ENCODE peak calls at places on chromosome 22, in seven cellular contexts. X is bronchial epithelial cell; F is stimulated activated CD8-positive, alpha-beta memory T cell treated with anti-CD3 and anti-CD28 coated beads, Interleukin-4, amount 100 ng/mL, for 4 hours; P is AG08395; B is cerebellum; Y is central memory CD4-positive, alpha-beta T cell; C is AG10803. N is an unnamed sample.

GRCh38 chr22:37222440-37222971 is 10.2 kb upstream of the SSTR3 start:
- DNase-seq in B (no peak), F (no peak), X (no peak), Y (peak), C (no peak), P (no peak), N (no peak)

GRCh38 chr22:29408925-29409324 is 20.6 kb upstream of the AP1B1 start:
- DNase-seq in C (no peak), Y (no peak), F (no peak), B (no peak), P (no peak), X (peak), N (no peak)

GRCh38 chr22:16601437-16602223 is 9.0 kb upstream of the CCT8L2 start:
- DNase-seq in X (no peak), Y (no peak), C (no peak), B (no peak), P (no peak), F (no peak), N (peak)

GRCh38 chr22:44440224-44441160 is 57.5 kb downstream of the RTL6 start:
- DNase-seq in F (no peak), B (no peak), X (no peak), C (no peak), Y (no peak), P (no peak), N (no peak)

GRCh38 chr22:40008726-40009125 is 14.0 kb downstream of the FAM83F start:
- DNase-seq in P (peak), Y (no peak), B (no peak), C (no peak), X (no peak), F (no peak), N (no peak)

GRCh38 chr22:17115927-17116326 is 5.2 kb downstream of the TMEM121B start:
- DNase-seq in Y (no peak), B (no peak), C (no peak), X (no peak), F (no peak), P (no peak), N (no peak)

GRCh38 chr22:47275479-47276218 is 513.2 kb downstream of the TBC1D22A start:
- DNase-seq in F (no peak), C (no peak), Y (no peak), P (no peak), B (no peak), X (no peak), N (no peak)

GRCh38 chr22:46674367-46674781 is 54.2 kb downstream of the GRAMD4 start:
- DNase-seq in B (no peak), P (peak), C (no peak), F (peak), X (no peak), Y (peak), N (no peak)

GRCh38 chr22:49161002-49161850 is 666.4 kb downstream of the BRD1 start:
- DNase-seq in B (no peak), Y (no peak), C (no peak), X (no peak), P (no peak), F (no peak), N (no peak)

GRCh38 chr22:44916281-44917231 is 93.2 kb downstream of the PHF21B start:
- DNase-seq in F (no peak), X (no peak), C (no peak), Y (no peak), P (no peak), B (no peak), N (no peak)

GRCh38 chr22:25919452-25919851 is 177.5 kb downstream of the MYO18B start:
- DNase-seq in C (no peak), P (no peak), Y (no peak), B (no peak), X (no peak), F (no peak), N (no peak)

GRCh38 chr22:39926175-39927152 is 25.6 kb downstream of the GRAP2 start:
- DNase-seq in X (no peak), F (no peak), C (no peak), B (no peak), P (no peak), Y (peak), N (no peak)

GRCh38 chr22:31829505-31829904 is 75.7 kb downstream of the DEPDC5 start:
- DNase-seq in F (peak), B (no peak), C (peak), P (peak), X (peak), Y (no peak), N (peak)

GRCh38 chr22:22941831-22942510 is 54.4 kb downstream of the IGLL5 start:
- DNase-seq in B (no peak), X (no peak), P (no peak), C (no peak), Y (no peak), F (no peak), N (no peak)

GRCh38 chr22:35322893-35323292 is 23.2 kb downstream of the TOM1 start:
- DNase-seq in B (no peak), C (no peak), F (no peak), X (no peak), P (no peak), Y (no peak), N (no peak)

GRCh38 chr22:33023119-33023827 is 34.9 kb downstream of the SYN3 start:
- DNase-seq in B (no peak), F (no peak), P (no peak), X (no peak), C (no peak), Y (no peak), N (no peak)

GRCh38 chr22:48652796-48653195 is 1174.9 kb downstream of the BRD1 start:
- DNase-seq in C (no peak), Y (no peak), F (no peak), B (no peak), P (no peak), X (no peak), N (no peak)

GRCh38 chr22:23782649-23783048 is 4.1 kb upstream of the SMARCB1 start:
- DNase-seq in B (no peak), X (no peak), P (no peak), F (no peak), C (no peak), Y (no peak), N (no peak)

GRCh38 chr22:46023558-46023981 is 46.6 kb upstream of the WNT7B start:
- DNase-seq in C (peak), Y (no peak), X (peak), F (no peak), B (no peak), P (peak), N (no peak)

GRCh38 chr22:19815823-19816290 is 38.8 kb downstream of the GNB1L start:
- DNase-seq in P (no peak), F (no peak), Y (no peak), X (no peak), B (no peak), C (no peak), N (no peak)

GRCh38 chr22:22431271-22432220 is 77.0 kb downstream of the ZNF280B start:
- DNase-seq in P (peak), B (peak), C (peak), X (peak), F (peak), Y (peak), N (peak)

GRCh38 chr22:42202048-42202447 is 68.4 kb downstream of the TCF20 start:
- DNase-seq in F (no peak), Y (peak), P (no peak), B (no peak), C (no peak), X (no peak), N (no peak)

GRCh38 chr22:26553056-26553752 is 36.7 kb downstream of the TPST2 start:
- DNase-seq in X (peak), Y (no peak), B (no peak), P (peak), F (no peak), C (peak), N (no peak)

GRCh38 chr22:42692239-42693054 is 28.2 kb downstream of the A4GALT start:
- DNase-seq in X (no peak), P (no peak), Y (no peak), B (no peak), F (no peak), C (no peak), N (no peak)

GRCh38 chr22:37174964-37175363 is 13.1 kb downstream of the C1QTNF6 start:
- DNase-seq in P (no peak), B (no peak), Y (no peak), X (no peak), C (no peak), F (no peak), N (no peak)

GRCh38 chr22:44775862-44776261 is 23.5 kb downstream of the ARHGAP8 start:
- DNase-seq in B (no peak), X (peak), F (no peak), C (no peak), P (no peak), Y (no peak), N (no peak)

GRCh38 chr22:49406047-49406650 is 421.5 kb downstream of the BRD1 start:
- DNase-seq in P (no peak), F (no peak), Y (no peak), C (no peak), X (no peak), B (no peak), N (no peak)

GRCh38 chr22:46028069-46028991 is 51.4 kb upstream of the WNT7B start:
- DNase-seq in B (no peak), F (no peak), C (no peak), X (no peak), Y (no peak), P (no peak), N (no peak)

GRCh38 chr22:48188211-48188845 is 1425.9 kb downstream of the TBC1D22A start:
- DNase-seq in C (no peak), X (no peak), Y (no peak), B (no peak), F (no peak), P (peak), N (no peak)

GRCh38 chr22:49460662-49461371 is 366.9 kb downstream of the BRD1 start:
- DNase-seq in B (no peak), C (no peak), P (no peak), X (no peak), Y (no peak), F (no peak), N (no peak)

GRCh38 chr22:38454361-38455062 is 487 bp downstream of the KCNJ4 start:
- DNase-seq in B (no peak), X (no peak), C (no peak), F (no peak), Y (peak), P (no peak), N (no peak)

GRCh38 chr22:37105154-37105553 is 4.4 kb downstream of the TMPRSS6 start:
- DNase-seq in C (no peak), P (no peak), Y (no peak), B (no peak), F (no peak), X (no peak), N (no peak)

GRCh38 chr22:38742176-38742942 is 13.4 kb downstream of the SUN2 start:
- DNase-seq in C (no peak), B (no peak), Y (no peak), F (no peak), P (no peak), X (no peak), N (no peak)

GRCh38 chr22:20551805-20552449 is 44.5 kb downstream of the MED15 start:
- DNase-seq in P (no peak), F (no peak), Y (no peak), B (no peak), C (peak), X (no peak), N (no peak)

GRCh38 chr22:37746366-37747089 is 49.7 kb downstream of the TRIOBP start:
- DNase-seq in Y (no peak), B (no peak), F (no peak), X (no peak), P (no peak), C (no peak), N (no peak)

N was measured in GOT3.